ENCODE peak calls at places on chromosomes 12 and 14, in four cellular contexts. N is GM03348, I is GM18507, J is DMS153. S is an unnamed sample.

GRCh38 chr14:91860238-91860637 is 7.1 kb downstream of the TC2N start:
- DNase-seq in I (no peak), J (no peak), N (no peak), S (no peak)

GRCh38 chr12:100375023-100375737 is 18.3 kb downstream of the SLC17A8 start:
- DNase-seq in N (peak), J (no peak), I (no peak), S (peak)

GRCh38 chr14:35351897-35352273 is 52.7 kb downstream of the NFKBIA start:
- DNase-seq in I (no peak), J (no peak), N (no peak), S (no peak)

GRCh38 chr14:57066463-57066862 is 202.2 kb downstream of the EXOC5 start:
- DNase-seq in J (no peak), I (no peak), N (no peak), S (no peak)

GRCh38 chr12:5623411-5623810 is 191.5 kb downstream of the NTF3 start:
- DNase-seq in N (no peak), J (no peak), I (no peak), S (no peak)

GRCh38 chr12:52415870-52416750 is 10.0 kb upstream of the KRT82 start:
- DNase-seq in N (peak), J (no peak), I (no peak), S (peak)

GRCh38 chr12:22518067-22518719 is 26.1 kb downstream of the C2CD5 start:
- DNase-seq in I (no peak), N (no peak), J (peak), S (peak)

GRCh38 chr12:93089805-93090569 is 160.9 kb upstream of the EEA1 start:
- DNase-seq in N (no peak), J (no peak), I (no peak), S (peak)

GRCh38 chr12:88993655-88994054 is 358.6 kb downstream of the DUSP6 start:
- DNase-seq in I (no peak), J (peak), N (peak), S (peak)

GRCh38 chr14:33762462-33762861 is 188.4 kb downstream of the EGLN3 start:
- DNase-seq in J (no peak), N (no peak), I (no peak), S (no peak)

GRCh38 chr14:21015312-21015711 is 9.5 kb downstream of the NDRG2 start:
- DNase-seq in I (no peak), J (no peak), N (no peak), S (no peak)

GRCh38 chr12:129776977-129777667 is 126.7 kb downstream of the TMEM132D start:
- DNase-seq in N (no peak), J (peak), I (no peak), S (no peak)

GRCh38 chr14:94407906-94408305 is 19.5 kb upstream of the SERPINA1 start:
- DNase-seq in I (no peak), N (no peak), J (no peak), S (peak)

GRCh38 chr12:8860165-8860961 is 37.9 kb downstream of the A2ML1 start:
- DNase-seq in J (no peak), N (peak), I (no peak), S (peak)

GRCh38 chr12:98973395-98973794 is 328.3 kb downstream of the APAF1 start:
- DNase-seq in I (no peak), N (no peak), J (no peak), S (peak)

GRCh38 chr12:31525496-31526157 is 65.3 kb downstream of the DENND5B start:
- DNase-seq in J (no peak), I (no peak), N (no peak), S (no peak)

GRCh38 chr12:98894412-98895085 is 249.5 kb downstream of the APAF1 start:
- DNase-seq in N (peak), J (no peak), I (no peak), S (no peak)

GRCh38 chr14:54662491-54663116 is 95.7 kb downstream of the SAMD4A start:
- DNase-seq in N (no peak), I (no peak), J (no peak), S (no peak)

GRCh38 chr12:64450711-64451486 is 1.0 kb upstream of the TBK1 start:
- DNase-seq in N (peak), I (no peak), J (peak), S (peak)

GRCh38 chr14:101889898-101890297 is 74.5 kb upstream of the DYNC1H1 start:
- DNase-seq in I (no peak), N (no peak), J (no peak), S (peak)

GRCh38 chr14:99968931-99969330 is 96.3 kb upstream of the EVL start:
- DNase-seq in I (no peak), N (peak), J (no peak), S (peak)

GRCh38 chr12:108508243-108508642 is 6.8 kb upstream of the FICD start:
- DNase-seq in J (no peak), N (no peak), I (no peak), S (peak)

GRCh38 chr14:20455355-20456300 is 602 bp downstream of the APEX1 start:
- DNase-seq in I (no peak), N (peak), J (peak), S (peak)

GRCh38 chr12:8544295-8544694 is 3.6 kb upstream of the CLEC4E start:
- DNase-seq in I (peak), N (peak), J (peak), S (peak)